ENCODE peak calls at places on chromosomes 12 and 14, in four cellular contexts. M is neural progenitor cell, X is tibial artery, C is dorsolateral prefrontal cortex. W is an unnamed sample.

GRCh38 chr12:120453977-120454376 is 7.7 kb downstream of the GATC start:
- DNase-seq in C (no peak), M (peak), X (no peak), W (no peak)

GRCh38 chr12:39000370-39000769 is 95.0 kb upstream of the CPNE8 start:
- DNase-seq in C (no peak), M (peak), X (no peak), W (no peak)

GRCh38 chr12:105382771-105383632 is 52.5 kb downstream of the C12orf75 start:
- DNase-seq in M (peak), C (no peak), X (no peak), W (no peak)

GRCh38 chr14:54746019-54746418 is 156.6 kb downstream of the GCH1 start:
- DNase-seq in X (no peak), M (no peak), C (no peak), W (no peak)

GRCh38 chr12:46461907-46462605 is 89.5 kb upstream of the SLC38A2 start:
- DNase-seq in M (no peak), C (no peak), X (no peak), W (no peak)

GRCh38 chr12:76878045-76878898 is 547 bp downstream of the CSRP2 start:
- DNase-seq in X (peak), C (no peak), M (peak), W (peak)

GRCh38 chr14:99124482-99125104 is 147.4 kb downstream of the BCL11B start:
- DNase-seq in C (no peak), M (no peak), X (peak), W (no peak)

GRCh38 chr12:41486718-41487117 is 298.6 kb downstream of the PDZRN4 start:
- DNase-seq in M (peak), X (no peak), C (no peak), W (no peak)

GRCh38 chr14:89598548-89599186 is 181.6 kb upstream of the FOXN3 start:
- DNase-seq in M (no peak), C (no peak), X (no peak), W (no peak)

GRCh38 chr14:90521121-90521929 is 124.5 kb downstream of the CALM1 start:
- DNase-seq in X (no peak), C (no peak), M (no peak), W (no peak)

GRCh38 chr12:81502912-81503695 is 256.0 kb downstream of the PPFIA2 start:
- DNase-seq in C (no peak), X (no peak), M (no peak), W (no peak)

GRCh38 chr12:585062-586061 is 77.9 kb downstream of the NINJ2 start:
- DNase-seq in M (no peak), X (no peak), C (no peak), W (no peak)

GRCh38 chr12:49776413-49776812 is 35.1 kb downstream of the TMBIM6 start:
- DNase-seq in X (peak), M (peak), C (peak), W (peak)

GRCh38 chr12:64560395-64561301 is 49.6 kb upstream of the RASSF3 start:
- DNase-seq in X (no peak), C (no peak), M (peak), W (no peak)

GRCh38 chr12:68479261-68479581 is 131.5 kb upstream of the RAP1B start:
- DNase-seq in C (no peak), M (no peak), X (no peak), W (no peak)

GRCh38 chr12:116882742-116883141 is 1.5 kb upstream of the HRK start:
- DNase-seq in M (peak), X (no peak), C (no peak), W (no peak)

GRCh38 chr12:131388164-131388795 is 322.6 kb upstream of the SFSWAP start:
- DNase-seq in X (no peak), C (peak), M (no peak), W (no peak)

GRCh38 chr12:131854861-131855476 is 26.8 kb downstream of the MMP17 start:
- DNase-seq in C (no peak), M (no peak), X (no peak), W (no peak)

GRCh38 chr12:19757317-19757877 is 318.1 kb downstream of the AEBP2 start:
- DNase-seq in C (no peak), M (peak), X (no peak), W (no peak)
- TF ChIP-seq CTCF in C (peak), M (peak), X (peak), W (peak)

DNA sequence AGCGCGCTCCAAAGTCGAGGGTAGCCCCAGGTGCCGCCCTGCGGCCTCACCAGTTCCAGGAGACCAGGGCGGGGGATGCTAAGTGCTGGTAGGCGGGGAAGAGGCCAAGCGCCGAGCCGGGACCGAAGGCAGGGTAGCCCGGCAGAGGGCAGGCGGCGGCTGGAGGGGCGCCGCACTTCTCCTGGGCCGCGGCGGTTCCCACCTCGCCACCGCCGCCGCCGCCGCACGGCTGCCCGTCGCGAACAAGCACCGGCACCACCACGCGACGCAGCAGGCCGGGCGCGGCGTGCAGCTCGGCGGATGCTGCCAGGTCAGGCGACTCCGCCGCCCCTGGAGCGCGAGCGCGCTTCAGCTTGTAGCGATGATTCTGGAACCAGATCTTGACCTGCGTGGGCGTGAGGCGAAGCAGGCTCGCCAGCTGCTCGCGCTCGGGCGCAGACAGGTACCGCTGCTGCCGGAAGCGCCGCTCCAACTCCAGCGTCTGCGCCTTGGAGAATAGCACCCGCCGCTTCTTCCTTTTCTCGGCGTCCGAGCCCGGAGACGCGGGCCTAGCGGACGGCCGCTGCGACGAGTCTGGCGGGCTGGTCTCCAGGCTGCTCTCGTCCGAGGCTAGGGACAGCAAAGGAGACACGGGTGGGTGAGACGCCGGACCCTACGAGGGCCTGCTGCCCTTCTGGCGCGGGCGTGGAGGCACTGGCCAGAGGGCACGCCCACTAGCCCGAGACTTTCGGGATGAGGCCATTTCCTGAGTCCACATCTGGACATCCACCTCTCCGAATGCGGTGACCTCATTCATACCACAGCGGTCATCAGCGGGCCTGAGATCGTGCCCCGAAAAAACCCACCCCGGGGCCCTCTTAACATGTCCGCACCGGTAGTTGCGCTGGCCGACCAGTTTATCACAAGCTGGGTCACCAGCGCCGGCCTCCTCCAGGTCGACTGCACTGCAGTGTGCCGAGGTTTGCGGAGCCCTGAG is 1.3 kb downstream of the NKX2-8 start:
- DNase-seq in C (no peak), M (peak), X (no peak), W (no peak)
- H3K4me3 ChIP-seq in C (peak), M (peak), X (peak), W (no peak)

DNA sequence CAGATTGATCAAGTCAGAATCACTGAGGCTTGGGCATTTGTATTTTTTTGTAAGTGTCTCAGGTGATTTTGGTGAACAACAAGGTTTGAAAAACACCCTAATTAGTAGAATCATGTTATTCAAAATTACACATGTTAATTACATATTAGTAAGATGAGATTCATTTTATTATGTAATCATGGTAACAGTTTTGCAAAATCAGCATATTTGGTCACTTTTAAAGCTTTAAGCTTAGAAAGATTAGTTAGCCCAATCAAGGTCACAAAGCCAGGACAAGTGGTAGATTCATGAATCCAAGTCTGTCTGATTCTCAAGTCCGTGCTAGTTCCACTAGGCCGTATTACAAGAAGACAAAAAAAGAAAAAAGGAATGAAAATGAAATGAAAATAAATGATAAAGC is 218.4 kb upstream of the FAR2 start:
- DNase-seq in X (no peak), M (no peak), C (no peak), W (no peak)
- H3K27ac ChIP-seq in X (no peak), M (no peak), C (no peak), W (no peak)

GRCh38 chr12:94229902-94230301 is 81.5 kb downstream of the PLXNC1 start:
- DNase-seq in C (no peak), M (no peak), X (no peak), W (no peak)
- TF ChIP-seq CTCF in C (no peak), M (no peak), X (no peak), W (no peak)

DNA sequence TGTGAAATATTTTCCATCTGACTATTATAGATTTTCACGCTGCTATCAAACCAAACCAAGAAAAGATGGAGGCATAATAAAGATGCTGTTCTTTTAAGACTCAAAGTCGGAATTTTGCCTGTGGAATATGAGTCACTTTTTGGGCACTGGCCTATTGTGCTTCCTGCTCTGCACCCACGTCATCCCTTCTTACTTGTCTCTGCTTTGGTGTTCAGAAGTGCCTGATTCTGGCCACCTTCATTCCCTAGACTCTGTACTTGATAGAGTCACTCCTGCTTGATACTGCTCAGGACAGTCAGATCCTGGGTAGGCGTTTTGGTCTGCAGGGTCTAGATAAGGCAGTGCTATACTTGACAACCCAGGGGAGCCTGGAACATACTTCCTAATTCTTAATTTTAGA is 1.9 kb downstream of the LRRK2 start:
- DNase-seq in X (peak), M (no peak), C (peak), W (no peak)
- H3K4me3 ChIP-seq in X (peak), M (no peak), C (no peak), W (no peak)

GRCh38 chr12:69570000-69570516 is 15.2 kb upstream of the CCT2 start:
- DNase-seq in X (no peak), C (no peak), M (no peak), W (no peak)

GRCh38 chr12:69566603-69567002 is 18.7 kb upstream of the CCT2 start:
- DNase-seq in C (no peak), M (no peak), X (no peak), W (no peak)

GRCh38 chr12:69570545-69571399 is 14.5 kb upstream of the CCT2 start:
- DNase-seq in M (peak), X (no peak), C (peak), W (peak)

GRCh38 chr12:69563166-69563762 is 22.0 kb upstream of the CCT2 start:
- DNase-seq in M (peak), X (no peak), C (no peak), W (no peak)

DNA sequence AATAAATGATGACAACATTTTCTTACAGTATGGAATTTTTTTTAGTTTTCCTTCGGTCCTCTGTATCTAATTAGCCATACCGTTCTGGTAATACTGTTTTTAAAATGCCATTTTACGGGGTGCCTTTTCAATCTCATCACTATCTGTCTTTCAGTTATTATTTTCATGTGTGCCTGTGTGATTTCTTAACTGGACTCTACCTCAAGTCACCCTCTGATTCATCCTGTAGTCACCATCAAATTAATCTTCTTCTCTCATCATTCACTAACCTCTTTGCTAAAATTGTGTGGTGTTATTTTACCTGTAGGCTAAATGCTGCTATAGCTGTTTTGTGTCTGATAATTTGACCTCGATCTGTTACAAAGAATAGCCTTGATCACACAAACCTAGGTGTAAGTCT is 16.0 kb upstream of the CCT2 start:
- DNase-seq in X (no peak), C (no peak), M (no peak), W (no peak)
- H3K27ac ChIP-seq in X (no peak), C (no peak), M (no peak), W (no peak)